ENCODE peak calls at places on chromosomes 7 and 10, in ten cellular contexts. One of them, this sample, is unnamed.

GRCh38 chr7:138324905-138325304 is 135.2 kb upstream of the TRIM24 start:
- DNase-seq in effector CD8-positive, alpha-beta T cell: no peak
- DNase-seq in NCI-H1417: no peak
- DNase-seq in T-helper 2 cell: no peak
- DNase-seq in AG09309: no peak
- DNase-seq in ACHN: no peak
- DNase-seq in HS-5: no peak
- DNase-seq in psoas muscle: no peak
- DNase-seq in stimulated activated CD4-positive, alpha-beta T cell treated with anti-CD3 and anti-CD28 coated beads, Interleukin-2, amount 100 ng/mL, for 48 hours: no peak
- DNase-seq in Daoy: no peak
- DNase-seq in this sample: no peak

GRCh38 chr7:129707910-129708490 is 96.5 kb downstream of the NRF1 start:
- DNase-seq in effector CD8-positive, alpha-beta T cell: no peak
- DNase-seq in NCI-H1417: no peak
- DNase-seq in T-helper 2 cell: peak; percentile 84
- DNase-seq in AG09309: no peak
- DNase-seq in ACHN: no peak
- DNase-seq in HS-5: no peak
- DNase-seq in psoas muscle: no peak
- DNase-seq in stimulated activated CD4-positive, alpha-beta T cell treated with anti-CD3 and anti-CD28 coated beads, Interleukin-2, amount 100 ng/mL, for 48 hours: no peak
- DNase-seq in Daoy: no peak
- DNase-seq in this sample: no peak

GRCh38 chr7:156929789-156930539 is 19.5 kb upstream of the NOM1 start:
- DNase-seq in effector CD8-positive, alpha-beta T cell: no peak
- DNase-seq in NCI-H1417: no peak
- DNase-seq in T-helper 2 cell: peak; percentile 61
- DNase-seq in AG09309: no peak
- DNase-seq in ACHN: no peak
- DNase-seq in HS-5: no peak
- DNase-seq in psoas muscle: no peak
- DNase-seq in stimulated activated CD4-positive, alpha-beta T cell treated with anti-CD3 and anti-CD28 coated beads, Interleukin-2, amount 100 ng/mL, for 48 hours: no peak
- DNase-seq in Daoy: no peak
- DNase-seq in this sample: no peak

GRCh38 chr7:140672382-140673062 is at the start of gene ADCK2:
- DNase-seq in effector CD8-positive, alpha-beta T cell: peak; percentile 43
- DNase-seq in NCI-H1417: peak; percentile 68
- DNase-seq in T-helper 2 cell: peak; percentile 70
- DNase-seq in AG09309: no peak
- DNase-seq in ACHN: peak; percentile 54
- DNase-seq in HS-5: no peak
- DNase-seq in psoas muscle: no peak
- DNase-seq in stimulated activated CD4-positive, alpha-beta T cell treated with anti-CD3 and anti-CD28 coated beads, Interleukin-2, amount 100 ng/mL, for 48 hours: peak; percentile 58
- DNase-seq in Daoy: peak; percentile 48
- DNase-seq in this sample: no peak

GRCh38 chr10:7027913-7028808 is 382.7 kb downstream of the SFMBT2 start:
- DNase-seq in effector CD8-positive, alpha-beta T cell: no peak
- DNase-seq in NCI-H1417: no peak
- DNase-seq in T-helper 2 cell: no peak
- DNase-seq in AG09309: no peak
- DNase-seq in ACHN: no peak
- DNase-seq in HS-5: no peak
- DNase-seq in psoas muscle: no peak
- DNase-seq in stimulated activated CD4-positive, alpha-beta T cell treated with anti-CD3 and anti-CD28 coated beads, Interleukin-2, amount 100 ng/mL, for 48 hours: no peak
- DNase-seq in Daoy: peak; percentile 49
- DNase-seq in this sample: peak; percentile 17

GRCh38 chr7:9231683-9232082 is 798.3 kb downstream of the NXPH1 start:
- DNase-seq in effector CD8-positive, alpha-beta T cell: no peak
- DNase-seq in NCI-H1417: peak; percentile 10
- DNase-seq in T-helper 2 cell: no peak
- DNase-seq in AG09309: no peak
- DNase-seq in ACHN: no peak
- DNase-seq in HS-5: no peak
- DNase-seq in psoas muscle: no peak
- DNase-seq in stimulated activated CD4-positive, alpha-beta T cell treated with anti-CD3 and anti-CD28 coated beads, Interleukin-2, amount 100 ng/mL, for 48 hours: no peak
- DNase-seq in Daoy: no peak
- DNase-seq in this sample: no peak

GRCh38 chr7:2120841-2121830 is 111.6 kb downstream of the MAD1L1 start:
- DNase-seq in effector CD8-positive, alpha-beta T cell: no peak
- DNase-seq in NCI-H1417: no peak
- DNase-seq in T-helper 2 cell: no peak
- DNase-seq in AG09309: no peak
- DNase-seq in ACHN: no peak
- DNase-seq in HS-5: no peak
- DNase-seq in psoas muscle: no peak
- DNase-seq in stimulated activated CD4-positive, alpha-beta T cell treated with anti-CD3 and anti-CD28 coated beads, Interleukin-2, amount 100 ng/mL, for 48 hours: no peak
- DNase-seq in Daoy: no peak
- DNase-seq in this sample: no peak

GRCh38 chr10:97538839-97539238 is 33.7 kb upstream of the ANKRD2 start:
- DNase-seq in effector CD8-positive, alpha-beta T cell: no peak
- DNase-seq in NCI-H1417: no peak
- DNase-seq in T-helper 2 cell: no peak
- DNase-seq in AG09309: no peak
- DNase-seq in ACHN: no peak
- DNase-seq in HS-5: no peak
- DNase-seq in psoas muscle: no peak
- DNase-seq in stimulated activated CD4-positive, alpha-beta T cell treated with anti-CD3 and anti-CD28 coated beads, Interleukin-2, amount 100 ng/mL, for 48 hours: no peak
- DNase-seq in Daoy: no peak
- DNase-seq in this sample: no peak

GRCh38 chr10:85124592-85124991 is 796.2 kb downstream of the CCSER2 start:
- DNase-seq in effector CD8-positive, alpha-beta T cell: no peak
- DNase-seq in NCI-H1417: no peak
- DNase-seq in T-helper 2 cell: no peak
- DNase-seq in AG09309: no peak
- DNase-seq in ACHN: no peak
- DNase-seq in HS-5: no peak
- DNase-seq in psoas muscle: no peak
- DNase-seq in stimulated activated CD4-positive, alpha-beta T cell treated with anti-CD3 and anti-CD28 coated beads, Interleukin-2, amount 100 ng/mL, for 48 hours: no peak
- DNase-seq in Daoy: no peak
- DNase-seq in this sample: no peak

GRCh38 chr7:101538596-101539459 is 90.3 kb downstream of the MYL10 start:
- DNase-seq in effector CD8-positive, alpha-beta T cell: peak; percentile 46
- DNase-seq in NCI-H1417: no peak
- DNase-seq in T-helper 2 cell: peak; percentile 27
- DNase-seq in AG09309: no peak
- DNase-seq in ACHN: peak; percentile 70
- DNase-seq in HS-5: no peak
- DNase-seq in psoas muscle: peak; percentile 68
- DNase-seq in stimulated activated CD4-positive, alpha-beta T cell treated with anti-CD3 and anti-CD28 coated beads, Interleukin-2, amount 100 ng/mL, for 48 hours: peak; percentile 76
- DNase-seq in Daoy: peak; percentile 72
- DNase-seq in this sample: peak; percentile 13

GRCh38 chr10:3226960-3227724 is 54.6 kb upstream of the PITRM1 start:
- DNase-seq in effector CD8-positive, alpha-beta T cell: no peak
- DNase-seq in NCI-H1417: peak; percentile 78
- DNase-seq in T-helper 2 cell: no peak
- DNase-seq in AG09309: peak; percentile 61
- DNase-seq in ACHN: peak; percentile 85
- DNase-seq in HS-5: no peak
- DNase-seq in psoas muscle: no peak
- DNase-seq in stimulated activated CD4-positive, alpha-beta T cell treated with anti-CD3 and anti-CD28 coated beads, Interleukin-2, amount 100 ng/mL, for 48 hours: no peak
- DNase-seq in Daoy: peak; percentile 73
- DNase-seq in this sample: no peak

GRCh38 chr10:3045471-3046209 is 21.7 kb upstream of the PFKP start:
- DNase-seq in effector CD8-positive, alpha-beta T cell: no peak
- DNase-seq in NCI-H1417: no peak
- DNase-seq in T-helper 2 cell: no peak
- DNase-seq in AG09309: peak; percentile 62
- DNase-seq in ACHN: peak; percentile 78
- DNase-seq in HS-5: no peak
- DNase-seq in psoas muscle: peak; percentile 58
- DNase-seq in stimulated activated CD4-positive, alpha-beta T cell treated with anti-CD3 and anti-CD28 coated beads, Interleukin-2, amount 100 ng/mL, for 48 hours: no peak
- DNase-seq in Daoy: peak; percentile 33
- DNase-seq in this sample: no peak

GRCh38 chr10:36421999-36422398 is 703.4 kb upstream of the ANKRD30A start:
- DNase-seq in effector CD8-positive, alpha-beta T cell: no peak
- DNase-seq in NCI-H1417: no peak
- DNase-seq in T-helper 2 cell: no peak
- DNase-seq in AG09309: no peak
- DNase-seq in ACHN: no peak
- DNase-seq in HS-5: no peak
- DNase-seq in psoas muscle: no peak
- DNase-seq in stimulated activated CD4-positive, alpha-beta T cell treated with anti-CD3 and anti-CD28 coated beads, Interleukin-2, amount 100 ng/mL, for 48 hours: no peak
- DNase-seq in Daoy: no peak
- DNase-seq in this sample: no peak

GRCh38 chr10:84352251-84352842 is 24.0 kb downstream of the CCSER2 start:
- DNase-seq in effector CD8-positive, alpha-beta T cell: peak; percentile 54
- DNase-seq in NCI-H1417: peak; percentile 18
- DNase-seq in T-helper 2 cell: peak; percentile 67
- DNase-seq in AG09309: no peak
- DNase-seq in ACHN: peak; percentile 75
- DNase-seq in HS-5: no peak
- DNase-seq in psoas muscle: no peak
- DNase-seq in stimulated activated CD4-positive, alpha-beta T cell treated with anti-CD3 and anti-CD28 coated beads, Interleukin-2, amount 100 ng/mL, for 48 hours: peak; percentile 62
- DNase-seq in Daoy: peak; percentile 53
- DNase-seq in this sample: peak; percentile 55

GRCh38 chr7:44977304-44977858 is 1.4 kb downstream of the MYO1G start:
- DNase-seq in effector CD8-positive, alpha-beta T cell: peak; percentile 23
- DNase-seq in NCI-H1417: no peak
- DNase-seq in T-helper 2 cell: peak; percentile 91
- DNase-seq in AG09309: no peak
- DNase-seq in ACHN: no peak
- DNase-seq in HS-5: no peak
- DNase-seq in psoas muscle: no peak
- DNase-seq in stimulated activated CD4-positive, alpha-beta T cell treated with anti-CD3 and anti-CD28 coated beads, Interleukin-2, amount 100 ng/mL, for 48 hours: peak; percentile 72
- DNase-seq in Daoy: peak; percentile 62
- DNase-seq in this sample: no peak

GRCh38 chr7:138549082-138549481 is 89.0 kb downstream of the TRIM24 start:
- DNase-seq in effector CD8-positive, alpha-beta T cell: no peak
- DNase-seq in NCI-H1417: no peak
- DNase-seq in T-helper 2 cell: no peak
- DNase-seq in AG09309: no peak
- DNase-seq in ACHN: no peak
- DNase-seq in HS-5: no peak
- DNase-seq in psoas muscle: no peak
- DNase-seq in stimulated activated CD4-positive, alpha-beta T cell treated with anti-CD3 and anti-CD28 coated beads, Interleukin-2, amount 100 ng/mL, for 48 hours: no peak
- DNase-seq in Daoy: no peak
- DNase-seq in this sample: no peak

GRCh38 chr7:102834999-102835398 is 77.8 kb upstream of the LRRC17 start:
- DNase-seq in effector CD8-positive, alpha-beta T cell: no peak
- DNase-seq in NCI-H1417: no peak
- DNase-seq in T-helper 2 cell: peak; percentile 92
- DNase-seq in AG09309: no peak
- DNase-seq in ACHN: peak; percentile 95
- DNase-seq in HS-5: peak; percentile 68
- DNase-seq in psoas muscle: no peak
- DNase-seq in stimulated activated CD4-positive, alpha-beta T cell treated with anti-CD3 and anti-CD28 coated beads, Interleukin-2, amount 100 ng/mL, for 48 hours: peak; percentile 6
- DNase-seq in Daoy: peak; percentile 89
- DNase-seq in this sample: no peak

GRCh38 chr7:25860206-25860881 is 291.7 kb upstream of the NFE2L3 start:
- DNase-seq in effector CD8-positive, alpha-beta T cell: no peak
- DNase-seq in NCI-H1417: peak; percentile 42
- DNase-seq in T-helper 2 cell: no peak
- DNase-seq in AG09309: no peak
- DNase-seq in ACHN: no peak
- DNase-seq in HS-5: no peak
- DNase-seq in psoas muscle: no peak
- DNase-seq in stimulated activated CD4-positive, alpha-beta T cell treated with anti-CD3 and anti-CD28 coated beads, Interleukin-2, amount 100 ng/mL, for 48 hours: no peak
- DNase-seq in Daoy: peak; percentile 83
- DNase-seq in this sample: peak; percentile 41

GRCh38 chr7:135718794-135719436 is 9.1 kb downstream of the SLC13A4 start:
- DNase-seq in effector CD8-positive, alpha-beta T cell: no peak
- DNase-seq in NCI-H1417: no peak
- DNase-seq in T-helper 2 cell: no peak
- DNase-seq in AG09309: no peak
- DNase-seq in ACHN: no peak
- DNase-seq in HS-5: no peak
- DNase-seq in psoas muscle: no peak
- DNase-seq in stimulated activated CD4-positive, alpha-beta T cell treated with anti-CD3 and anti-CD28 coated beads, Interleukin-2, amount 100 ng/mL, for 48 hours: no peak
- DNase-seq in Daoy: no peak
- DNase-seq in this sample: no peak

GRCh38 chr7:102810916-102811315 is 62.1 kb downstream of the FAM185A start:
- DNase-seq in effector CD8-positive, alpha-beta T cell: no peak
- DNase-seq in NCI-H1417: no peak
- DNase-seq in T-helper 2 cell: no peak
- DNase-seq in AG09309: no peak
- DNase-seq in ACHN: no peak
- DNase-seq in HS-5: no peak
- DNase-seq in psoas muscle: no peak
- DNase-seq in stimulated activated CD4-positive, alpha-beta T cell treated with anti-CD3 and anti-CD28 coated beads, Interleukin-2, amount 100 ng/mL, for 48 hours: no peak
- DNase-seq in Daoy: no peak
- DNase-seq in this sample: no peak

GRCh38 chr7:155594961-155595366 is 48.6 kb upstream of the CNPY1 start:
- DNase-seq in effector CD8-positive, alpha-beta T cell: no peak
- DNase-seq in NCI-H1417: no peak
- DNase-seq in T-helper 2 cell: no peak
- DNase-seq in AG09309: no peak
- DNase-seq in ACHN: no peak
- DNase-seq in HS-5: no peak
- DNase-seq in psoas muscle: no peak
- DNase-seq in stimulated activated CD4-positive, alpha-beta T cell treated with anti-CD3 and anti-CD28 coated beads, Interleukin-2, amount 100 ng/mL, for 48 hours: no peak
- DNase-seq in Daoy: no peak
- DNase-seq in this sample: peak; percentile 69

GRCh38 chr10:68049289-68050078 is 25.6 kb downstream of the HERC4 start:
- DNase-seq in effector CD8-positive, alpha-beta T cell: no peak
- DNase-seq in NCI-H1417: no peak
- DNase-seq in T-helper 2 cell: no peak
- DNase-seq in AG09309: no peak
- DNase-seq in ACHN: no peak
- DNase-seq in HS-5: no peak
- DNase-seq in psoas muscle: no peak
- DNase-seq in stimulated activated CD4-positive, alpha-beta T cell treated with anti-CD3 and anti-CD28 coated beads, Interleukin-2, amount 100 ng/mL, for 48 hours: no peak
- DNase-seq in Daoy: no peak
- DNase-seq in this sample: no peak

GRCh38 chr7:115782716-115783460 is 247.7 kb downstream of the TFEC start:
- DNase-seq in effector CD8-positive, alpha-beta T cell: no peak
- DNase-seq in NCI-H1417: no peak
- DNase-seq in T-helper 2 cell: no peak
- DNase-seq in AG09309: peak; percentile 1
- DNase-seq in ACHN: no peak
- DNase-seq in HS-5: no peak
- DNase-seq in psoas muscle: no peak
- DNase-seq in stimulated activated CD4-positive, alpha-beta T cell treated with anti-CD3 and anti-CD28 coated beads, Interleukin-2, amount 100 ng/mL, for 48 hours: no peak
- DNase-seq in Daoy: no peak
- DNase-seq in this sample: no peak

GRCh38 chr7:1236132-1236655 is 3.5 kb downstream of the UNCX start:
- DNase-seq in effector CD8-positive, alpha-beta T cell: no peak
- DNase-seq in NCI-H1417: no peak
- DNase-seq in T-helper 2 cell: no peak
- DNase-seq in AG09309: no peak
- DNase-seq in ACHN: no peak
- DNase-seq in HS-5: no peak
- DNase-seq in psoas muscle: peak; percentile 30
- DNase-seq in stimulated activated CD4-positive, alpha-beta T cell treated with anti-CD3 and anti-CD28 coated beads, Interleukin-2, amount 100 ng/mL, for 48 hours: no peak
- DNase-seq in Daoy: peak; percentile 58
- DNase-seq in this sample: no peak

GRCh38 chr7:115558186-115558585 is 472.4 kb downstream of the TFEC start:
- DNase-seq in effector CD8-positive, alpha-beta T cell: no peak
- DNase-seq in NCI-H1417: no peak
- DNase-seq in T-helper 2 cell: no peak
- DNase-seq in AG09309: peak; percentile 85
- DNase-seq in ACHN: no peak
- DNase-seq in HS-5: peak; percentile 49
- DNase-seq in psoas muscle: no peak
- DNase-seq in stimulated activated CD4-positive, alpha-beta T cell treated with anti-CD3 and anti-CD28 coated beads, Interleukin-2, amount 100 ng/mL, for 48 hours: no peak
- DNase-seq in Daoy: no peak
- DNase-seq in this sample: no peak

GRCh38 chr7:45721949-45722598 is 147.9 kb downstream of the ADCY1 start:
- DNase-seq in effector CD8-positive, alpha-beta T cell: no peak
- DNase-seq in NCI-H1417: no peak
- DNase-seq in T-helper 2 cell: no peak
- DNase-seq in AG09309: no peak
- DNase-seq in ACHN: no peak
- DNase-seq in HS-5: no peak
- DNase-seq in psoas muscle: no peak
- DNase-seq in stimulated activated CD4-positive, alpha-beta T cell treated with anti-CD3 and anti-CD28 coated beads, Interleukin-2, amount 100 ng/mL, for 48 hours: no peak
- DNase-seq in Daoy: no peak
- DNase-seq in this sample: no peak

GRCh38 chr7:24757799-24758275 is 573 bp upstream of the GSDME start:
- DNase-seq in effector CD8-positive, alpha-beta T cell: no peak
- DNase-seq in NCI-H1417: no peak
- DNase-seq in T-helper 2 cell: no peak
- DNase-seq in AG09309: no peak
- DNase-seq in ACHN: peak; percentile 54
- DNase-seq in HS-5: peak; percentile 41
- DNase-seq in psoas muscle: peak; percentile 70
- DNase-seq in stimulated activated CD4-positive, alpha-beta T cell treated with anti-CD3 and anti-CD28 coated beads, Interleukin-2, amount 100 ng/mL, for 48 hours: no peak
- DNase-seq in Daoy: peak; percentile 88
- DNase-seq in this sample: no peak

GRCh38 chr7:121530251-121531174 is 134.4 kb upstream of the FAM3C start:
- DNase-seq in effector CD8-positive, alpha-beta T cell: no peak
- DNase-seq in NCI-H1417: no peak
- DNase-seq in T-helper 2 cell: peak; percentile 99
- DNase-seq in AG09309: peak; percentile 99
- DNase-seq in ACHN: peak; percentile 100
- DNase-seq in HS-5: peak; percentile 93
- DNase-seq in psoas muscle: no peak
- DNase-seq in stimulated activated CD4-positive, alpha-beta T cell treated with anti-CD3 and anti-CD28 coated beads, Interleukin-2, amount 100 ng/mL, for 48 hours: peak; percentile 31
- DNase-seq in Daoy: peak; percentile 99
- DNase-seq in this sample: no peak

This sample was measured in HL-60.